ENCODE peak calls at places on chromosomes 16 and 17, in eight cellular contexts. One of them, this sample, is unnamed.
A peak's percentile ranks its signal among the peaks of the same experiment; 100 is the strongest.

GRCh38 chr16:4339909-4340308 is 11.2 kb downstream of the PAM16 start:
- DNase-seq in endothelial cell of umbilical vein: peak; percentile 64
- DNase-seq in prostate gland: no peak
- DNase-seq in A549: no peak
- DNase-seq in breast epithelium: no peak
- DNase-seq in stomach: peak; percentile 46
- DNase-seq in suprapubic skin: no peak
- DNase-seq in adrenal gland: peak; percentile 36
- DNase-seq in this sample: no peak

GRCh38 chr17:3738562-3739295 is 15.0 kb downstream of the HASPIN start:
- DNase-seq in A549: no peak
- DNase-seq in prostate gland: peak; percentile 58
- DNase-seq in adrenal gland: no peak
- DNase-seq in suprapubic skin: no peak
- DNase-seq in endothelial cell of umbilical vein: no peak
- DNase-seq in breast epithelium: no peak
- DNase-seq in stomach: peak; percentile 73
- DNase-seq in this sample: no peak

GRCh38 chr16:72934661-72935403 is 113.1 kb downstream of the ZFHX3 start:
- DNase-seq in suprapubic skin: peak; percentile 55
- DNase-seq in prostate gland: no peak
- DNase-seq in A549: no peak
- DNase-seq in stomach: no peak
- DNase-seq in endothelial cell of umbilical vein: no peak
- DNase-seq in adrenal gland: peak; percentile 64
- DNase-seq in breast epithelium: no peak
- DNase-seq in this sample: no peak

GRCh38 chr17:48123111-48123510 is 15.5 kb downstream of the SNX11 start:
- DNase-seq in suprapubic skin: no peak
- DNase-seq in breast epithelium: no peak
- DNase-seq in prostate gland: no peak
- DNase-seq in stomach: no peak
- DNase-seq in A549: no peak
- DNase-seq in adrenal gland: no peak
- DNase-seq in endothelial cell of umbilical vein: no peak
- DNase-seq in this sample: no peak

GRCh38 chr16:89319628-89319882 is 102.1 kb downstream of the ZNF778 start:
- DNase-seq in A549: no peak
- DNase-seq in breast epithelium: no peak
- DNase-seq in prostate gland: no peak
- DNase-seq in suprapubic skin: no peak
- DNase-seq in endothelial cell of umbilical vein: no peak
- DNase-seq in adrenal gland: no peak
- DNase-seq in stomach: no peak
- DNase-seq in this sample: no peak

GRCh38 chr16:71311553-71312158 is 22.5 kb upstream of the CMTR2 start:
- DNase-seq in breast epithelium: no peak
- DNase-seq in endothelial cell of umbilical vein: peak; percentile 28
- DNase-seq in prostate gland: no peak
- DNase-seq in A549: peak; percentile 13
- DNase-seq in adrenal gland: peak; percentile 6
- DNase-seq in suprapubic skin: no peak
- DNase-seq in stomach: no peak
- DNase-seq in this sample: peak; percentile 23

GRCh38 chr16:86960266-86960665 is 356.9 kb downstream of the C16orf95 start:
- DNase-seq in breast epithelium: no peak
- DNase-seq in endothelial cell of umbilical vein: no peak
- DNase-seq in adrenal gland: no peak
- DNase-seq in suprapubic skin: no peak
- DNase-seq in prostate gland: no peak
- DNase-seq in A549: no peak
- DNase-seq in stomach: no peak
- DNase-seq in this sample: no peak

GRCh38 chr16:12685806-12686205 is 117.9 kb downstream of the CPPED1 start:
- DNase-seq in adrenal gland: peak; percentile 19
- DNase-seq in breast epithelium: no peak
- DNase-seq in stomach: no peak
- DNase-seq in suprapubic skin: no peak
- DNase-seq in prostate gland: no peak
- DNase-seq in A549: no peak
- DNase-seq in endothelial cell of umbilical vein: no peak
- DNase-seq in this sample: no peak

GRCh38 chr16:83403751-83404150 is 404.0 kb upstream of the HSBP1 start:
- DNase-seq in breast epithelium: no peak
- DNase-seq in endothelial cell of umbilical vein: no peak
- DNase-seq in stomach: no peak
- DNase-seq in suprapubic skin: no peak
- DNase-seq in adrenal gland: no peak
- DNase-seq in prostate gland: no peak
- DNase-seq in A549: no peak
- DNase-seq in this sample: no peak

GRCh38 chr17:58375811-58376210 is 23.8 kb upstream of the SUPT4H1 start:
- DNase-seq in endothelial cell of umbilical vein: no peak
- DNase-seq in stomach: no peak
- DNase-seq in A549: no peak
- DNase-seq in breast epithelium: no peak
- DNase-seq in adrenal gland: no peak
- DNase-seq in suprapubic skin: no peak
- DNase-seq in prostate gland: no peak
- DNase-seq in this sample: no peak

GRCh38 chr17:77287432-77288068 is 146.8 kb downstream of the SEC14L1 start:
- DNase-seq in A549: peak; percentile 85
- DNase-seq in prostate gland: peak; percentile 87
- DNase-seq in endothelial cell of umbilical vein: peak; percentile 39
- DNase-seq in adrenal gland: peak; percentile 96
- DNase-seq in breast epithelium: peak; percentile 91
- DNase-seq in stomach: peak; percentile 83
- DNase-seq in suprapubic skin: no peak
- DNase-seq in this sample: no peak

GRCh38 chr16:78045865-78046581 is 23.7 kb downstream of the CLEC3A start:
- DNase-seq in breast epithelium: peak; percentile 67
- DNase-seq in suprapubic skin: peak; percentile 61
- DNase-seq in adrenal gland: peak; percentile 76
- DNase-seq in A549: peak; percentile 16
- DNase-seq in prostate gland: peak; percentile 47
- DNase-seq in endothelial cell of umbilical vein: peak; percentile 61
- DNase-seq in stomach: peak; percentile 70
- DNase-seq in this sample: peak; percentile 62

GRCh38 chr17:32625971-32626370 is 139.2 kb downstream of the CDK5R1 start:
- DNase-seq in suprapubic skin: no peak
- DNase-seq in endothelial cell of umbilical vein: no peak
- DNase-seq in breast epithelium: no peak
- DNase-seq in prostate gland: no peak
- DNase-seq in stomach: peak; percentile 28
- DNase-seq in A549: no peak
- DNase-seq in adrenal gland: no peak
- DNase-seq in this sample: no peak

GRCh38 chr16:30615358-30616076 is 5.3 kb upstream of the ZNF689 start:
- DNase-seq in suprapubic skin: no peak
- DNase-seq in prostate gland: peak; percentile 54
- DNase-seq in A549: peak; percentile 80
- DNase-seq in stomach: peak; percentile 79
- DNase-seq in endothelial cell of umbilical vein: peak; percentile 35
- DNase-seq in adrenal gland: peak; percentile 76
- DNase-seq in breast epithelium: peak; percentile 79
- DNase-seq in this sample: peak; percentile 73

GRCh38 chr16:23148166-23148512 is 1.1 kb downstream of the USP31 start:
- DNase-seq in stomach: no peak
- DNase-seq in A549: no peak
- DNase-seq in breast epithelium: no peak
- DNase-seq in endothelial cell of umbilical vein: peak; percentile 51
- DNase-seq in suprapubic skin: no peak
- DNase-seq in prostate gland: no peak
- DNase-seq in adrenal gland: no peak
- DNase-seq in this sample: no peak

GRCh38 chr16:12303649-12304048 is 327.1 kb downstream of the SNX29 start:
- DNase-seq in prostate gland: no peak
- DNase-seq in endothelial cell of umbilical vein: no peak
- DNase-seq in breast epithelium: no peak
- DNase-seq in stomach: no peak
- DNase-seq in A549: no peak
- DNase-seq in suprapubic skin: no peak
- DNase-seq in adrenal gland: peak; percentile 82
- DNase-seq in this sample: no peak

GRCh38 chr17:78697122-78697845 is 84.8 kb downstream of the CYTH1 start:
- DNase-seq in adrenal gland: peak; percentile 54
- DNase-seq in stomach: no peak
- DNase-seq in prostate gland: no peak
- DNase-seq in endothelial cell of umbilical vein: no peak
- DNase-seq in breast epithelium: no peak
- DNase-seq in suprapubic skin: no peak
- DNase-seq in A549: no peak
- DNase-seq in this sample: no peak

GRCh38 chr17:1229891-1230571 is 40.2 kb upstream of the BHLHA9 start:
- DNase-seq in prostate gland: no peak
- DNase-seq in stomach: no peak
- DNase-seq in breast epithelium: no peak
- DNase-seq in suprapubic skin: no peak
- DNase-seq in A549: no peak
- DNase-seq in endothelial cell of umbilical vein: no peak
- DNase-seq in adrenal gland: no peak
- DNase-seq in this sample: no peak

GRCh38 chr17:42405963-42406495 is 17.0 kb downstream of the CAVIN1 start:
- DNase-seq in endothelial cell of umbilical vein: peak; percentile 80
- DNase-seq in A549: peak; percentile 90
- DNase-seq in prostate gland: peak; percentile 74
- DNase-seq in breast epithelium: peak; percentile 86
- DNase-seq in stomach: peak; percentile 90
- DNase-seq in suprapubic skin: peak; percentile 90
- DNase-seq in adrenal gland: peak; percentile 88
- DNase-seq in this sample: peak; percentile 88

GRCh38 chr16:82361885-82362284 is 191.9 kb upstream of the MPHOSPH6 start:
- DNase-seq in endothelial cell of umbilical vein: no peak
- DNase-seq in adrenal gland: no peak
- DNase-seq in suprapubic skin: no peak
- DNase-seq in breast epithelium: no peak
- DNase-seq in prostate gland: no peak
- DNase-seq in stomach: no peak
- DNase-seq in A549: no peak
- DNase-seq in this sample: no peak

GRCh38 chr16:82358601-82359221 is 188.7 kb upstream of the MPHOSPH6 start:
- DNase-seq in adrenal gland: no peak
- DNase-seq in stomach: peak; percentile 52
- DNase-seq in breast epithelium: peak; percentile 61
- DNase-seq in suprapubic skin: no peak
- DNase-seq in prostate gland: peak; percentile 69
- DNase-seq in A549: no peak
- DNase-seq in endothelial cell of umbilical vein: no peak
- DNase-seq in this sample: no peak

GRCh38 chr16:82360024-82360783 is 190.2 kb upstream of the MPHOSPH6 start:
- DNase-seq in endothelial cell of umbilical vein: no peak
- DNase-seq in suprapubic skin: no peak
- DNase-seq in adrenal gland: no peak
- DNase-seq in prostate gland: no peak
- DNase-seq in breast epithelium: no peak
- DNase-seq in stomach: no peak
- DNase-seq in A549: no peak
- DNase-seq in this sample: no peak

GRCh38 chr16:82363026-82363816 is 193.2 kb upstream of the MPHOSPH6 start:
- DNase-seq in breast epithelium: no peak
- DNase-seq in prostate gland: no peak
- DNase-seq in adrenal gland: no peak
- DNase-seq in endothelial cell of umbilical vein: no peak
- DNase-seq in stomach: no peak
- DNase-seq in A549: no peak
- DNase-seq in suprapubic skin: no peak
- DNase-seq in this sample: peak; percentile 11

GRCh38 chr16:82358161-82358560 is 188.1 kb upstream of the MPHOSPH6 start:
- DNase-seq in breast epithelium: no peak
- DNase-seq in adrenal gland: no peak
- DNase-seq in suprapubic skin: no peak
- DNase-seq in stomach: no peak
- DNase-seq in endothelial cell of umbilical vein: no peak
- DNase-seq in A549: no peak
- DNase-seq in prostate gland: no peak
- DNase-seq in this sample: no peak
- TF ChIP-seq POLR2A in breast epithelium: no peak
- TF ChIP-seq POLR2A in adrenal gland: no peak
- TF ChIP-seq POLR2A in suprapubic skin: no peak
- TF ChIP-seq POLR2A in stomach: no peak
- TF ChIP-seq POLR2A in endothelial cell of umbilical vein: no peak
- TF ChIP-seq POLR2A in A549: no peak
- TF ChIP-seq POLR2A in prostate gland: no peak
- TF ChIP-seq POLR2A in this sample: no peak

GRCh38 chr16:53504161-53504663 is 1.2 kb upstream of the AKTIP start:
- DNase-seq in stomach: peak; percentile 36
- DNase-seq in prostate gland: peak; percentile 33
- DNase-seq in endothelial cell of umbilical vein: peak; percentile 68
- DNase-seq in breast epithelium: peak; percentile 61
- DNase-seq in suprapubic skin: peak; percentile 80
- DNase-seq in adrenal gland: peak; percentile 46
- DNase-seq in A549: no peak
- DNase-seq in this sample: peak; percentile 23
- TF ChIP-seq POLR2A in stomach: no peak
- TF ChIP-seq POLR2A in prostate gland: no peak
- TF ChIP-seq POLR2A in endothelial cell of umbilical vein: no peak
- TF ChIP-seq POLR2A in breast epithelium: no peak
- TF ChIP-seq POLR2A in suprapubic skin: no peak
- TF ChIP-seq POLR2A in adrenal gland: no peak
- TF ChIP-seq POLR2A in A549: no peak
- TF ChIP-seq POLR2A in this sample: no peak

GRCh38 chr17:75876938-75877751 is 1.2 kb downstream of the TRIM47 start:
- DNase-seq in stomach: peak; percentile 88
- DNase-seq in suprapubic skin: peak; percentile 96
- DNase-seq in adrenal gland: peak; percentile 95
- DNase-seq in breast epithelium: peak; percentile 82
- DNase-seq in prostate gland: peak; percentile 75
- DNase-seq in A549: peak; percentile 85
- DNase-seq in endothelial cell of umbilical vein: peak; percentile 98
- DNase-seq in this sample: no peak

GRCh38 chr17:75878174-75878998 is at the start of gene TRIM47:
- DNase-seq in adrenal gland: peak; percentile 65
- DNase-seq in endothelial cell of umbilical vein: peak; percentile 72
- DNase-seq in prostate gland: peak; percentile 46
- DNase-seq in breast epithelium: no peak
- DNase-seq in stomach: peak; percentile 68
- DNase-seq in A549: peak; percentile 75
- DNase-seq in suprapubic skin: peak; percentile 86
- DNase-seq in this sample: peak; percentile 43

GRCh38 chr17:75876190-75876937 is 2.0 kb downstream of the TRIM47 start:
- DNase-seq in prostate gland: no peak
- DNase-seq in adrenal gland: peak; percentile 75
- DNase-seq in A549: peak; percentile 74
- DNase-seq in breast epithelium: no peak
- DNase-seq in endothelial cell of umbilical vein: peak; percentile 40
- DNase-seq in suprapubic skin: no peak
- DNase-seq in stomach: peak; percentile 79
- DNase-seq in this sample: no peak

GRCh38 chr17:75875940-75876189 is 2.5 kb downstream of the TRIM47 start:
- DNase-seq in suprapubic skin: no peak
- DNase-seq in endothelial cell of umbilical vein: no peak
- DNase-seq in A549: no peak
- DNase-seq in adrenal gland: no peak
- DNase-seq in prostate gland: peak; percentile 84
- DNase-seq in stomach: no peak
- DNase-seq in breast epithelium: peak; percentile 70
- DNase-seq in this sample: no peak

GRCh38 chr17:75877752-75878173 is 618 bp downstream of the TRIM47 start:
- DNase-seq in adrenal gland: peak; percentile 76
- DNase-seq in prostate gland: peak; percentile 58
- DNase-seq in A549: no peak
- DNase-seq in breast epithelium: peak; percentile 64
- DNase-seq in stomach: peak; percentile 86
- DNase-seq in suprapubic skin: no peak
- DNase-seq in endothelial cell of umbilical vein: peak; percentile 74
- DNase-seq in this sample: peak; percentile 74
- TF ChIP-seq POLR2A in adrenal gland: no peak
- TF ChIP-seq POLR2A in prostate gland: no peak
- TF ChIP-seq POLR2A in A549: peak; percentile 18
- TF ChIP-seq POLR2A in breast epithelium: no peak
- TF ChIP-seq POLR2A in stomach: no peak
- TF ChIP-seq POLR2A in suprapubic skin: no peak
- TF ChIP-seq POLR2A in endothelial cell of umbilical vein: no peak
- TF ChIP-seq POLR2A in this sample: no peak

GRCh38 chr17:36833279-36833678 is 104.0 kb upstream of the LHX1 start:
- DNase-seq in A549: no peak
- DNase-seq in suprapubic skin: no peak
- DNase-seq in prostate gland: no peak
- DNase-seq in adrenal gland: no peak
- DNase-seq in breast epithelium: no peak
- DNase-seq in endothelial cell of umbilical vein: no peak
- DNase-seq in stomach: no peak
- DNase-seq in this sample: no peak
- TF ChIP-seq POLR2A in A549: no peak
- TF ChIP-seq POLR2A in suprapubic skin: no peak
- TF ChIP-seq POLR2A in prostate gland: no peak
- TF ChIP-seq POLR2A in adrenal gland: no peak
- TF ChIP-seq POLR2A in breast epithelium: no peak
- TF ChIP-seq POLR2A in endothelial cell of umbilical vein: no peak
- TF ChIP-seq POLR2A in stomach: no peak
- TF ChIP-seq POLR2A in this sample: no peak